ENCODE peak calls at places on chromosomes 6 and 20, in five cellular contexts. One of them, this sample, is unnamed. For H3K4me1 and H3K9me3, the result is how much of the 10 kb centered on the place peaks cover.

GRCh38 chr6:25889877-25890853 is 16.1 kb upstream of the SLC17A3 start:
- DNase-seq in CD8-positive, alpha-beta T cell: no peak
- DNase-seq in heart left ventricle: no peak
- DNase-seq in lung: no peak
- DNase-seq in psoas muscle: no peak
- DNase-seq in this sample: peak

GRCh38 chr6:45423901-45424627 is 46.3 kb upstream of the SUPT3H start:
- DNase-seq in CD8-positive, alpha-beta T cell: peak
- DNase-seq in heart left ventricle: peak
- DNase-seq in lung: peak
- DNase-seq in psoas muscle: peak
- DNase-seq in this sample: peak

GRCh38 chr6:163132050-163132750 is 282.3 kb upstream of the QKI start:
- DNase-seq in CD8-positive, alpha-beta T cell: no peak
- DNase-seq in heart left ventricle: no peak
- DNase-seq in lung: no peak
- DNase-seq in psoas muscle: no peak
- DNase-seq in this sample: no peak

GRCh38 chr6:128062882-128063603 is 162.2 kb upstream of the THEMIS start:
- DNase-seq in CD8-positive, alpha-beta T cell: no peak
- DNase-seq in heart left ventricle: no peak
- DNase-seq in lung: no peak
- DNase-seq in psoas muscle: no peak
- DNase-seq in this sample: no peak

GRCh38 chr6:45714795-45715507 is 300.7 kb downstream of the CLIC5 start:
- DNase-seq in CD8-positive, alpha-beta T cell: peak
- DNase-seq in heart left ventricle: peak
- DNase-seq in lung: peak
- DNase-seq in psoas muscle: no peak
- DNase-seq in this sample: peak

GRCh38 chr6:155013457-155013876 is 18.4 kb downstream of the TIAM2 start:
- DNase-seq in CD8-positive, alpha-beta T cell: no peak
- DNase-seq in heart left ventricle: no peak
- DNase-seq in lung: no peak
- DNase-seq in psoas muscle: no peak
- DNase-seq in this sample: no peak

GRCh38 chr6:149935246-149935645 is 6.6 kb upstream of the ULBP2 start:
- DNase-seq in CD8-positive, alpha-beta T cell: no peak
- DNase-seq in heart left ventricle: no peak
- DNase-seq in lung: no peak
- DNase-seq in psoas muscle: no peak
- DNase-seq in this sample: no peak

GRCh38 chr6:31821301-31822037 is 6.1 kb upstream of the HSPA1B start:
- DNase-seq in CD8-positive, alpha-beta T cell: peak
- DNase-seq in heart left ventricle: peak
- DNase-seq in lung: peak
- DNase-seq in psoas muscle: peak
- DNase-seq in this sample: peak

GRCh38 chr6:43705996-43706395 is 18.4 kb upstream of the MRPS18A start:
- DNase-seq in CD8-positive, alpha-beta T cell: no peak
- DNase-seq in heart left ventricle: no peak
- DNase-seq in lung: no peak
- DNase-seq in psoas muscle: no peak
- DNase-seq in this sample: no peak

GRCh38 chr6:79861023-79861422 is 86.3 kb downstream of the ELOVL4 start:
- DNase-seq in CD8-positive, alpha-beta T cell: no peak
- DNase-seq in heart left ventricle: no peak
- DNase-seq in lung: no peak
- DNase-seq in psoas muscle: no peak
- DNase-seq in this sample: no peak

GRCh38 chr6:131787955-131788712 is 19.7 kb upstream of the ENPP1 start:
- DNase-seq in CD8-positive, alpha-beta T cell: no peak
- DNase-seq in heart left ventricle: no peak
- DNase-seq in lung: no peak
- DNase-seq in psoas muscle: peak
- DNase-seq in this sample: no peak

GRCh38 chr6:52232990-52233389 is 11.3 kb downstream of the IL17F start:
- DNase-seq in CD8-positive, alpha-beta T cell: no peak
- DNase-seq in heart left ventricle: no peak
- DNase-seq in lung: no peak
- DNase-seq in psoas muscle: no peak
- DNase-seq in this sample: no peak

GRCh38 chr6:52230685-52231084 is 13.6 kb downstream of the IL17F start:
- DNase-seq in CD8-positive, alpha-beta T cell: no peak
- DNase-seq in heart left ventricle: no peak
- DNase-seq in lung: no peak
- DNase-seq in psoas muscle: no peak
- DNase-seq in this sample: no peak

GRCh38 chr6:52231411-52232127 is 12.7 kb downstream of the IL17F start:
- DNase-seq in CD8-positive, alpha-beta T cell: no peak
- DNase-seq in heart left ventricle: no peak
- DNase-seq in lung: no peak
- DNase-seq in psoas muscle: no peak
- DNase-seq in this sample: no peak

DNA sequence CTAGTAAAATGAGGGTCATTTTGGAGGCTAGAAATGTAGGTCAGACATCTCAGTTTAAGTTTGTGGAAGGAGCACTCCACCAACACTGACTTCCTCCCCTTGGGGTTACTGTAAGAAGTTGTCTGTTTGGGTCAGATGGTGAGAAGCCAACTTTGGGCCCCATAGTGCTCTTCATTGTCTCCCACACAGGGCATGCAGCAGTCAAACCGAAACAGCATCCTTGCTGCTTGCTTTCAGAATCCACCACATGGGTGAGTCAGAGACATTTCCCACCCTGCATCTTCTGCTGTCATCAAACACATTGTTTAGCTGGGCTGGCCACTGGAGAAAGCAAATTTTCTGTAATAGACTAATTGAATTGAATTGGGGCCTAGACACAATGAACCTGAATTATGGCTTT is 16.8 kb downstream of the IL17F start:
- DNase-seq in CD8-positive, alpha-beta T cell: no peak
- DNase-seq in heart left ventricle: no peak
- DNase-seq in lung: no peak
- DNase-seq in psoas muscle: no peak
- DNase-seq in this sample: no peak
- H3K4me1 ChIP-seq in CD8-positive, alpha-beta T cell: under half
- H3K4me1 ChIP-seq in heart left ventricle: under half
- H3K4me1 ChIP-seq in lung: under half
- H3K4me1 ChIP-seq in psoas muscle: under half
- H3K4me1 ChIP-seq in this sample: under half

GRCh38 chr20:18987781-18988360 is 174.3 kb downstream of the SCP2D1 start:
- DNase-seq in CD8-positive, alpha-beta T cell: no peak
- DNase-seq in heart left ventricle: no peak
- DNase-seq in lung: no peak
- DNase-seq in psoas muscle: no peak
- DNase-seq in this sample: no peak

GRCh38 chr20:18986895-18987580 is 173.5 kb downstream of the SCP2D1 start:
- DNase-seq in CD8-positive, alpha-beta T cell: no peak
- DNase-seq in heart left ventricle: no peak
- DNase-seq in lung: no peak
- DNase-seq in psoas muscle: no peak
- DNase-seq in this sample: no peak

GRCh38 chr20:18985551-18985950 is 172.0 kb downstream of the SCP2D1 start:
- DNase-seq in CD8-positive, alpha-beta T cell: no peak
- DNase-seq in heart left ventricle: no peak
- DNase-seq in lung: no peak
- DNase-seq in psoas muscle: no peak
- DNase-seq in this sample: no peak

GRCh38 chr20:18984238-18985200 is 170.9 kb downstream of the SCP2D1 start:
- DNase-seq in CD8-positive, alpha-beta T cell: no peak
- DNase-seq in heart left ventricle: no peak
- DNase-seq in lung: no peak
- DNase-seq in psoas muscle: no peak
- DNase-seq in this sample: no peak

GRCh38 chr20:18986146-18986830 is 172.7 kb downstream of the SCP2D1 start:
- DNase-seq in CD8-positive, alpha-beta T cell: no peak
- DNase-seq in heart left ventricle: no peak
- DNase-seq in lung: no peak
- DNase-seq in psoas muscle: no peak
- DNase-seq in this sample: no peak
- H3K9me3 ChIP-seq in CD8-positive, alpha-beta T cell: under half
- H3K9me3 ChIP-seq in heart left ventricle: under half
- H3K9me3 ChIP-seq in lung: under half
- H3K9me3 ChIP-seq in psoas muscle: under half
- H3K9me3 ChIP-seq in this sample: under half

GRCh38 chr6:158810149-158811095 is 8.7 kb downstream of the EZR start:
- DNase-seq in CD8-positive, alpha-beta T cell: no peak
- DNase-seq in heart left ventricle: no peak
- DNase-seq in lung: no peak
- DNase-seq in psoas muscle: no peak
- DNase-seq in this sample: no peak
- H3K4me1 ChIP-seq in CD8-positive, alpha-beta T cell: half or more
- H3K4me1 ChIP-seq in heart left ventricle: half or more
- H3K4me1 ChIP-seq in lung: under half
- H3K4me1 ChIP-seq in psoas muscle: under half
- H3K4me1 ChIP-seq in this sample: half or more

GRCh38 chr20:7770578-7770977 is 169.7 kb downstream of the HAO1 start:
- DNase-seq in CD8-positive, alpha-beta T cell: no peak
- DNase-seq in heart left ventricle: no peak
- DNase-seq in lung: no peak
- DNase-seq in psoas muscle: no peak
- DNase-seq in this sample: no peak

GRCh38 chr20:7772376-7772775 is 167.9 kb downstream of the HAO1 start:
- DNase-seq in CD8-positive, alpha-beta T cell: no peak
- DNase-seq in heart left ventricle: no peak
- DNase-seq in lung: no peak
- DNase-seq in psoas muscle: no peak
- DNase-seq in this sample: no peak

GRCh38 chr20:7776148-7776547 is 164.1 kb downstream of the HAO1 start:
- DNase-seq in CD8-positive, alpha-beta T cell: no peak
- DNase-seq in heart left ventricle: no peak
- DNase-seq in lung: no peak
- DNase-seq in psoas muscle: no peak
- DNase-seq in this sample: no peak

GRCh38 chr20:7775072-7775471 is 165.2 kb downstream of the HAO1 start:
- DNase-seq in CD8-positive, alpha-beta T cell: no peak
- DNase-seq in heart left ventricle: no peak
- DNase-seq in lung: no peak
- DNase-seq in psoas muscle: no peak
- DNase-seq in this sample: no peak

DNA sequence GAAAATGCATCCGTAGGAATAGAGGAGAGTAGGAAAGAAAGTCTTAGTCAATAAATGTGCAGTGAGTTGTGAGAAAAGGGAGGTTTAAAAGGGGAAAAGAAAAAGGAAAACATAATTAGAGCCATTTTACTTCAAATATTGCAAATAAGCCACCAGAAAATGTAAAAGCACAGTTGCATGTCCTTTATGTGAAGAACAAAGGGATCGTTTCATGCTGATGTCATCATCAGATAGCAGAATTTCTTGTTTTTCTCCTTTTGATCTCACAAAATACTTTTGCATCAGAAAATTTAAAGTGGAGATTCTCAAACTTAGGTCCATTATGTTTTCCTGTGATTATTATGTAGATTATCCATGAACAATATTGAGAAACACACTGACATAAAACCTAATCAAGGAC is 166.7 kb downstream of the HAO1 start:
- DNase-seq in CD8-positive, alpha-beta T cell: no peak
- DNase-seq in heart left ventricle: no peak
- DNase-seq in lung: no peak
- DNase-seq in psoas muscle: no peak
- DNase-seq in this sample: no peak
- H3K9me3 ChIP-seq in CD8-positive, alpha-beta T cell: under half
- H3K9me3 ChIP-seq in heart left ventricle: under half
- H3K9me3 ChIP-seq in lung: under half
- H3K9me3 ChIP-seq in psoas muscle: under half
- H3K9me3 ChIP-seq in this sample: under half

GRCh38 chr6:56793938-56794337 is 151.2 kb upstream of the DST start:
- DNase-seq in CD8-positive, alpha-beta T cell: no peak
- DNase-seq in heart left ventricle: no peak
- DNase-seq in lung: no peak
- DNase-seq in psoas muscle: no peak
- DNase-seq in this sample: no peak
- H3K4me1 ChIP-seq in CD8-positive, alpha-beta T cell: under half
- H3K4me1 ChIP-seq in heart left ventricle: half or more
- H3K4me1 ChIP-seq in lung: under half
- H3K4me1 ChIP-seq in psoas muscle: half or more
- H3K4me1 ChIP-seq in this sample: under half

DNA sequence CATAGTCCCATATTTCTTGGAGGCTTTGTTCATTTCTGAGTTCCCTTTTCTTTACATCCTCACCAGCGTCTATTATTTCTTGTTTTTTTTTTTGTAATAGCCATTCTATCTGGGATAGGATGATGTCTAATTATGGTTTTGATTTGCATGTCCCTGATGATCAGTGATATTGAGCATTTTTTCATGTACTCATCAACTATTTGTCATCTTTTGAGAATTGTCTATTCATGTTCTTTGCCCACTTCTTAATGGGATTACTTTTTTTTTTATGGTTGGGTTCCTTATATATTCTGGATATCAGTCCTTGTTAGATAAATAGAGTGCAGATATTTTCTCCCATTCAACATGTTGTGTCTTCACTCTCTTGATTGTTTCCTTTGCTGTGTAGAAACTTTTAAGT is 42.1 kb downstream of the CYB5R4 start:
- DNase-seq in CD8-positive, alpha-beta T cell: no peak
- DNase-seq in heart left ventricle: no peak
- DNase-seq in lung: no peak
- DNase-seq in psoas muscle: no peak
- DNase-seq in this sample: no peak
- H3K9me3 ChIP-seq in CD8-positive, alpha-beta T cell: under half
- H3K9me3 ChIP-seq in heart left ventricle: under half
- H3K9me3 ChIP-seq in lung: under half
- H3K9me3 ChIP-seq in psoas muscle: under half
- H3K9me3 ChIP-seq in this sample: under half

GRCh38 chr20:61918548-61918947 is 147.1 kb downstream of the TAF4 start:
- DNase-seq in CD8-positive, alpha-beta T cell: no peak
- DNase-seq in heart left ventricle: no peak
- DNase-seq in lung: no peak
- DNase-seq in psoas muscle: no peak
- DNase-seq in this sample: no peak
- H3K4me1 ChIP-seq in CD8-positive, alpha-beta T cell: under half
- H3K4me1 ChIP-seq in heart left ventricle: under half
- H3K4me1 ChIP-seq in lung: under half
- H3K4me1 ChIP-seq in psoas muscle: under half
- H3K4me1 ChIP-seq in this sample: under half